ENCODE peak calls at places on chromosomes 4 and X, in eight cellular contexts. One of them, this sample, is unnamed.

GRCh38 chrX:119375561-119375960 is 23.6 kb upstream of the SLC25A43 start:
- DNase-seq in T-helper 2 cell: no peak
- DNase-seq in activated CD4-positive, alpha-beta T cell treated with anti-CD3 and anti-CD28 coated beads, Interleukin-2, amount 50 U/mL, for 1 hour: no peak
- DNase-seq in AML-193: no peak
- DNase-seq in AG09309: no peak
- DNase-seq in NCI-H1417 treated with DMSO at 0.1 percent for 48 hours: no peak
- DNase-seq in A172: no peak
- DNase-seq in cardiac fibroblast: no peak
- DNase-seq in this sample: no peak

GRCh38 chr4:137203601-137204000 is 328.7 kb downstream of the PCDH18 start:
- DNase-seq in T-helper 2 cell: no peak
- DNase-seq in A172: no peak
- DNase-seq in activated CD4-positive, alpha-beta T cell treated with anti-CD3 and anti-CD28 coated beads, Interleukin-2, amount 50 U/mL, for 1 hour: no peak
- DNase-seq in AG09309: peak
- DNase-seq in cardiac fibroblast: peak
- DNase-seq in AML-193: no peak
- DNase-seq in NCI-H1417 treated with DMSO at 0.1 percent for 48 hours: no peak
- DNase-seq in this sample: peak

GRCh38 chr4:159060161-159060560 is 42.7 kb upstream of the RAPGEF2 start:
- DNase-seq in T-helper 2 cell: no peak
- DNase-seq in AML-193: no peak
- DNase-seq in activated CD4-positive, alpha-beta T cell treated with anti-CD3 and anti-CD28 coated beads, Interleukin-2, amount 50 U/mL, for 1 hour: no peak
- DNase-seq in AG09309: no peak
- DNase-seq in NCI-H1417 treated with DMSO at 0.1 percent for 48 hours: no peak
- DNase-seq in A172: no peak
- DNase-seq in cardiac fibroblast: no peak
- DNase-seq in this sample: no peak

GRCh38 chr4:168398589-168398988 is 80.0 kb upstream of the DDX60 start:
- DNase-seq in A172: peak
- DNase-seq in T-helper 2 cell: peak
- DNase-seq in AG09309: no peak
- DNase-seq in cardiac fibroblast: no peak
- DNase-seq in AML-193: no peak
- DNase-seq in activated CD4-positive, alpha-beta T cell treated with anti-CD3 and anti-CD28 coated beads, Interleukin-2, amount 50 U/mL, for 1 hour: no peak
- DNase-seq in NCI-H1417 treated with DMSO at 0.1 percent for 48 hours: no peak
- DNase-seq in this sample: no peak

GRCh38 chr4:73731968-73732610 is 8.3 kb upstream of the CXCL8 start:
- DNase-seq in cardiac fibroblast: peak
- DNase-seq in AML-193: peak
- DNase-seq in AG09309: no peak
- DNase-seq in activated CD4-positive, alpha-beta T cell treated with anti-CD3 and anti-CD28 coated beads, Interleukin-2, amount 50 U/mL, for 1 hour: no peak
- DNase-seq in NCI-H1417 treated with DMSO at 0.1 percent for 48 hours: no peak
- DNase-seq in T-helper 2 cell: peak
- DNase-seq in A172: no peak
- DNase-seq in this sample: no peak

GRCh38 chr4:121519236-121519838 is 138.5 kb upstream of the QRFPR start:
- DNase-seq in A172: no peak
- DNase-seq in AG09309: no peak
- DNase-seq in cardiac fibroblast: no peak
- DNase-seq in activated CD4-positive, alpha-beta T cell treated with anti-CD3 and anti-CD28 coated beads, Interleukin-2, amount 50 U/mL, for 1 hour: no peak
- DNase-seq in AML-193: no peak
- DNase-seq in T-helper 2 cell: no peak
- DNase-seq in NCI-H1417 treated with DMSO at 0.1 percent for 48 hours: no peak
- DNase-seq in this sample: no peak

GRCh38 chr4:188992706-188993105 is 853.5 kb downstream of the TRIML1 start:
- DNase-seq in activated CD4-positive, alpha-beta T cell treated with anti-CD3 and anti-CD28 coated beads, Interleukin-2, amount 50 U/mL, for 1 hour: no peak
- DNase-seq in cardiac fibroblast: no peak
- DNase-seq in A172: no peak
- DNase-seq in T-helper 2 cell: no peak
- DNase-seq in AG09309: no peak
- DNase-seq in AML-193: no peak
- DNase-seq in NCI-H1417 treated with DMSO at 0.1 percent for 48 hours: no peak
- DNase-seq in this sample: no peak

GRCh38 chrX:95764972-95765451 is 919.6 kb upstream of the DIAPH2 start:
- DNase-seq in T-helper 2 cell: peak
- DNase-seq in A172: peak
- DNase-seq in AG09309: no peak
- DNase-seq in NCI-H1417 treated with DMSO at 0.1 percent for 48 hours: peak
- DNase-seq in activated CD4-positive, alpha-beta T cell treated with anti-CD3 and anti-CD28 coated beads, Interleukin-2, amount 50 U/mL, for 1 hour: no peak
- DNase-seq in cardiac fibroblast: peak
- DNase-seq in AML-193: peak
- DNase-seq in this sample: peak

GRCh38 chr4:30801876-30802275 is 81.7 kb downstream of the PCDH7 start:
- DNase-seq in A172: peak
- DNase-seq in AML-193: no peak
- DNase-seq in cardiac fibroblast: peak
- DNase-seq in T-helper 2 cell: no peak
- DNase-seq in NCI-H1417 treated with DMSO at 0.1 percent for 48 hours: no peak
- DNase-seq in activated CD4-positive, alpha-beta T cell treated with anti-CD3 and anti-CD28 coated beads, Interleukin-2, amount 50 U/mL, for 1 hour: no peak
- DNase-seq in AG09309: no peak
- DNase-seq in this sample: no peak

GRCh38 chr4:189941005-189941450 is 356 bp downstream of the FRG1 start:
- DNase-seq in AG09309: no peak
- DNase-seq in cardiac fibroblast: no peak
- DNase-seq in AML-193: no peak
- DNase-seq in NCI-H1417 treated with DMSO at 0.1 percent for 48 hours: no peak
- DNase-seq in T-helper 2 cell: no peak
- DNase-seq in A172: no peak
- DNase-seq in activated CD4-positive, alpha-beta T cell treated with anti-CD3 and anti-CD28 coated beads, Interleukin-2, amount 50 U/mL, for 1 hour: no peak
- DNase-seq in this sample: no peak

GRCh38 chrX:122244080-122244479 is 940.0 kb upstream of the GRIA3 start:
- DNase-seq in T-helper 2 cell: no peak
- DNase-seq in AML-193: no peak
- DNase-seq in A172: no peak
- DNase-seq in AG09309: no peak
- DNase-seq in NCI-H1417 treated with DMSO at 0.1 percent for 48 hours: no peak
- DNase-seq in cardiac fibroblast: no peak
- DNase-seq in activated CD4-positive, alpha-beta T cell treated with anti-CD3 and anti-CD28 coated beads, Interleukin-2, amount 50 U/mL, for 1 hour: no peak
- DNase-seq in this sample: no peak

GRCh38 chrX:47204970-47205369 is 11.3 kb downstream of the UBA1 start:
- DNase-seq in T-helper 2 cell: no peak
- DNase-seq in activated CD4-positive, alpha-beta T cell treated with anti-CD3 and anti-CD28 coated beads, Interleukin-2, amount 50 U/mL, for 1 hour: no peak
- DNase-seq in A172: no peak
- DNase-seq in cardiac fibroblast: no peak
- DNase-seq in AML-193: no peak
- DNase-seq in AG09309: no peak
- DNase-seq in NCI-H1417 treated with DMSO at 0.1 percent for 48 hours: no peak
- DNase-seq in this sample: no peak

GRCh38 chrX:66024570-66024969 is 15.3 kb downstream of the VSIG4 start:
- DNase-seq in AG09309: no peak
- DNase-seq in AML-193: no peak
- DNase-seq in cardiac fibroblast: no peak
- DNase-seq in activated CD4-positive, alpha-beta T cell treated with anti-CD3 and anti-CD28 coated beads, Interleukin-2, amount 50 U/mL, for 1 hour: no peak
- DNase-seq in T-helper 2 cell: no peak
- DNase-seq in NCI-H1417 treated with DMSO at 0.1 percent for 48 hours: no peak
- DNase-seq in A172: no peak
- DNase-seq in this sample: no peak

This sample was measured in brain microvascular endothelial cell.